ENCODE peak calls at places on chromosomes 7 and 10, in eight cellular contexts. P is neural progenitor cell, Y is fibroblast of lung, G is Karpas-422, H is GM23338, S is astrocyte, Q is PC-3, K is HCT116. U is an unnamed sample.

GRCh38 chr7:18518555-18518954 is 23.0 kb downstream of the HDAC9 start:
- DNase-seq in S (no peak), Y (no peak), G (peak; percentile 51), H (no peak), Q (no peak), P (no peak), K (no peak), U (no peak)

GRCh38 chr10:120426306-120426705 is 30.7 kb upstream of the PLPP4 start:
- DNase-seq in P (no peak), H (no peak), K (no peak), Q (peak; percentile 22), Y (no peak), G (no peak), S (peak; percentile 84), U (no peak)

GRCh38 chr7:27767374-27767773 is 27.4 kb downstream of the TAX1BP1 start:
- DNase-seq in S (peak; percentile 52), G (no peak), Y (no peak), P (no peak), H (no peak), Q (peak; percentile 77), K (no peak), U (no peak)

GRCh38 chr10:87660484-87661133 is 931 bp downstream of the PAPSS2 start:
- DNase-seq in Y (peak; percentile 74), P (no peak), K (no peak), H (no peak), G (no peak), Q (no peak), S (peak; percentile 77), U (peak; percentile 88)

GRCh38 chr7:20713792-20714191 is 72.9 kb downstream of the SP8 start:
- DNase-seq in P (peak; percentile 17), H (peak; percentile 72), K (no peak), Q (no peak), G (no peak), Y (no peak), S (no peak), U (peak; percentile 3)

GRCh38 chr7:84021292-84021898 is 173.2 kb downstream of the SEMA3A start:
- DNase-seq in Y (peak; percentile 22), Q (peak; percentile 30), P (no peak), S (peak; percentile 65), G (no peak), K (no peak), H (no peak), U (no peak)

GRCh38 chr7:5630670-5631069 is 150.8 kb downstream of the RNF216 start:
- DNase-seq in P (no peak), H (no peak), K (no peak), G (no peak), S (no peak), Y (no peak), Q (no peak), U (peak; percentile 11)

GRCh38 chr7:151251328-151251925 is 2.9 kb upstream of the SMARCD3 start:
- DNase-seq in S (peak; percentile 65), G (no peak), Q (no peak), P (no peak), H (peak; percentile 51), K (no peak), Y (peak; percentile 74), U (peak; percentile 99)

GRCh38 chr7:25260862-25261454 is 32.7 kb upstream of the NPVF start:
- DNase-seq in K (no peak), P (no peak), Y (peak; percentile 61), H (no peak), Q (no peak), S (peak; percentile 45), G (peak; percentile 88), U (no peak)

GRCh38 chr7:8278183-8278582 is 16.2 kb upstream of the ICA1 start:
- DNase-seq in P (no peak), S (no peak), H (no peak), Q (no peak), Y (no peak), K (no peak), G (no peak), U (no peak)

GRCh38 chr7:70696139-70696782 is 435.7 kb upstream of the GALNT17 start:
- DNase-seq in S (peak; percentile 58), G (peak; percentile 66), Y (peak; percentile 56), Q (no peak), P (peak; percentile 30), K (no peak), H (no peak), U (no peak)

GRCh38 chr10:128040681-128041080 is 85.5 kb downstream of the MKI67 start:
- DNase-seq in Y (no peak), Q (no peak), G (no peak), S (no peak), P (no peak), H (no peak), K (no peak), U (no peak)

GRCh38 chr10:74932648-74933047 is 106.2 kb downstream of the KAT6B start:
- DNase-seq in Q (peak; percentile 47), H (no peak), S (no peak), P (no peak), K (no peak), Y (no peak), G (no peak), U (no peak)

GRCh38 chr7:88306590-88307048 is at the start of gene STEAP4:
- DNase-seq in Y (peak; percentile 67), P (peak; percentile 71), K (peak; percentile 19), G (no peak), H (peak; percentile 86), S (peak; percentile 44), Q (peak; percentile 87), U (no peak)

DNA sequence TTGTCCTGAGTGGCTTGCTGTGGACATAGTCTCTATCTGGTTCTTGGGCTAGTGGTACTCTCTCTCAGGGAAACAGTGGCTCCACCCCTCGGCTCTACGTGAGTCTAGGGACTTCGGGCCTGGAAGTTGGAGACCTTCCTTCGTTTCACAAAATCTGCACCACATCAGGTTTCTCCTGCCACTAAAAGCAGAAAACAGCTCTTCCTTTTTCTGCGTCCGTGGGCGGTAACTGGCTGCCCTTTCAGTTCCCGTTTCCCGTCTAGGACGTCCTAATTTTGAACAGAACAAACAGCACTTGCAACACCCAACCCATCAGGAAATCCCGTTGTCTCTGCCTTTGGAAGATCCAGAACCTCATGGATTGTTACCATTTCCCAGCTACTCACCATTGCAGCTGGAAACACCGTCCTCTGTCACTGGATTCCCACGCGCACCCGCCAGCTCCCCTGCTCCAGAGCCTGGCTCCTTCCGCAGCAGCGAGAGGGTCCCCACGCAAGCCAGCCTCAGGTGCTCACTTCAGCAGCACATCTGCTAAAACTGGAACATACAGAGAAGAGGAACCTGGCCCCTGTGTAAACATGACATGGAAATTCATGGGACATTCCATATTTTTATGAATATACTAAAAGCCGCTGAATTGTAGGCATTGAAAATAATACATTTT is 311.4 kb upstream of the AKR1E2 start:
- DNase-seq in H (no peak), S (no peak), P (no peak), K (no peak), G (peak; percentile 65), Y (no peak), Q (no peak), U (no peak)
- H3K4me2 ChIP-seq in H (no peak overlapping the region), S (no peak overlapping the region), P (no peak overlapping the region), K (no peak overlapping the region), G (peak overlapping the region; percentile 45), Y (no peak overlapping the region), Q (no peak overlapping the region), U (no peak overlapping the region)

GRCh38 chr10:31724296-31724695 is 204.3 kb downstream of the ARHGAP12 start:
- DNase-seq in S (no peak), Q (no peak), H (no peak), K (no peak), Y (no peak), P (no peak), G (no peak), U (no peak)
- H3K79me2 ChIP-seq in S (no peaks in the 10 kb centered on the region), Q (no peaks in the 10 kb centered on the region), H (no peaks in the 10 kb centered on the region), K (no peaks in the 10 kb centered on the region), Y (no peaks in the 10 kb centered on the region), P (no peaks in the 10 kb centered on the region), G (no peaks in the 10 kb centered on the region), U (no peaks in the 10 kb centered on the region)

DNA sequence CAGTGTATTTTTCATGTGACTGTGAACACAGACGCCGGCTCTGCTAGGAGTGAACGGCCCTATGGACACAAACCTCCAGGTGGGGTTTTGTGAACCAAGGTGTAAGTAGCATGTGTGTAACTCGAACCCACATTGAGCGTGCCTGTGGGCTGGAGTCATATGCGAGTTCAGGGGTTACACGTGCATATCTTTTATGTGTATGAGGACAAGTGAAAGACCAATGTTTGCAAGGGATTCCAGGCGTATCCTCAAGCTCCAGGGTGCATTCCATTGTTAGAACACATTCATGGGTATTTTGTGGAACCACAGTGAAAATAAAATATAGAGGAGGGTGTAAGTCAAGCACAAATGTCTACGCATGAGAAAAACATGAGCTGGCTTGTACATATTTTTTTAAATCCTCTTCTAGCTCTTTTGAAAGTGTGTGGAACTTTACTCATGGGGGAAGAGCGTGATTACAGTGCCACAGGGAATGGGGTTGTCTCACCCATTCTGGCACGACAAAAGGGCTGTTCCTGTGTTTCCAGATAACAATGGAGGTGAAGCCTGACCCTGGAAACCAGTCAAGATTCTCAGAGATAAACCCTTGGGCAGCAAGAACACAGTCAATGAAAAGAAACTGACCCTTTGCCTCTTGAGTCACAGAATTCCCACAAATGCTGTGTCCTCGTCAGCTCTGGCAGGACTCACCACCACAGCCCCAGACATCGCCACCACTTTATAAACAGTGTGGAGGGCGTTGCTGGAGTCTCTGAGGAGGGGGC is 37.0 kb upstream of the GOT1 start:
- DNase-seq in K (no peak), G (no peak), S (no peak), Y (no peak), Q (peak; percentile 2), P (peak; percentile 43), H (no peak), U (no peak)
- H3K4me2 ChIP-seq in K (no peak overlapping the region), G (no peak overlapping the region), S (no peak overlapping the region), Y (no peak overlapping the region), Q (no peak overlapping the region), P (peak overlapping the region; percentile 38), H (no peak overlapping the region), U (no peak overlapping the region)

DNA sequence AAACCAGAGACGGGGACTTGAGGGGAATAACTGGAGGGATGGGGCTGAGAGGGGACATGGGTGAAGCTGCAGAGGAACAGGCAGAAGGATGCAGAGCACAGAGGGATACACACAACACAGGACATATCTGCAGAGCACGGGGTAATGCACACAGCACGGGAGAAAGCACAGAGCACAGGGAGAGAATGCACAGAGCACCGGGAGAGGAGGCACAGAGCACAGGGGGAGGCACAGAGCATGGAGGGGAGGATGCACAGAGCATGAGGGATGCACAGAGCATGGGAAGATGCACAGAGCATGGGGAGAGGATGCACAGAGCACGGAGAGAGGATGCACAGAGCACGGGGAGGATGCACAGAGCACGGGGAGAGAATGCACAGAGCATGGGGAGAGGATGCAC is 230.2 kb downstream of the ADAM12 start:
- DNase-seq in Y (no peak), S (no peak), Q (no peak), P (no peak), G (no peak), H (no peak), K (no peak), U (no peak)
- H3K79me2 ChIP-seq in Y (no peaks in the 10 kb centered on the region), S (peaks cover 29% of the 10 kb centered on the region), Q (no peaks in the 10 kb centered on the region), P (no peaks in the 10 kb centered on the region), G (no peaks in the 10 kb centered on the region), H (no peaks in the 10 kb centered on the region), K (no peaks in the 10 kb centered on the region), U (peaks cover 19% of the 10 kb centered on the region)

GRCh38 chr10:33334170-33334838 is at the start of gene NRP1:
- DNase-seq in Y (no peak), H (peak; percentile 58), S (no peak), Q (peak; percentile 97), K (no peak), P (peak; percentile 70), G (no peak), U (peak; percentile 92)
- H3K4me2 ChIP-seq in Y (peak within 1 kb of the TSS; percentile 91), H (peak within 1 kb of the TSS; percentile 95), S (peak within 1 kb of the TSS; percentile 86), Q (peak within 1 kb of the TSS; percentile 79), K (peak within 1 kb of the TSS; percentile 95), P (peak within 1 kb of the TSS; percentile 97), G (no peak within 1 kb of the TSS), U (peak within 1 kb of the TSS; percentile 96)